ENCODE peak calls at places on chromosomes 11 and 22, in eight cellular contexts. One of them, this sample, is unnamed.
A peak's percentile ranks its signal among the peaks of the same experiment; 100 is the strongest.

GRCh38 chr11:117188620-117189081 is 10.1 kb downstream of the SIDT2 start:
- DNase-seq in AG04450: no peak
- DNase-seq in smooth muscle cell of the brain vasculature: no peak
- DNase-seq in B cell: no peak
- DNase-seq in putamen: no peak
- DNase-seq in NCI-H1930: no peak
- DNase-seq in aorta: peak; percentile 77
- DNase-seq in nephron progenitor cell: no peak
- DNase-seq in this sample: no peak

GRCh38 chr11:12643029-12643428 is 31.2 kb upstream of the TEAD1 start:
- DNase-seq in AG04450: no peak
- DNase-seq in NCI-H1930: no peak
- DNase-seq in putamen: no peak
- DNase-seq in smooth muscle cell of the brain vasculature: no peak
- DNase-seq in nephron progenitor cell: no peak
- DNase-seq in aorta: no peak
- DNase-seq in B cell: no peak
- DNase-seq in this sample: no peak

GRCh38 chr11:120707098-120707497 is 195.6 kb downstream of the GRIK4 start:
- DNase-seq in nephron progenitor cell: no peak
- DNase-seq in AG04450: no peak
- DNase-seq in smooth muscle cell of the brain vasculature: no peak
- DNase-seq in B cell: no peak
- DNase-seq in NCI-H1930: no peak
- DNase-seq in putamen: no peak
- DNase-seq in aorta: no peak
- DNase-seq in this sample: no peak

GRCh38 chr11:119828819-119829218 is 99.8 kb upstream of the NECTIN1 start:
- DNase-seq in NCI-H1930: no peak
- DNase-seq in putamen: no peak
- DNase-seq in nephron progenitor cell: no peak
- DNase-seq in aorta: no peak
- DNase-seq in AG04450: no peak
- DNase-seq in B cell: no peak
- DNase-seq in smooth muscle cell of the brain vasculature: no peak
- DNase-seq in this sample: peak; percentile 5

GRCh38 chr11:43614214-43614613 is 66.3 kb upstream of the HSD17B12 start:
- DNase-seq in nephron progenitor cell: no peak
- DNase-seq in B cell: no peak
- DNase-seq in smooth muscle cell of the brain vasculature: no peak
- DNase-seq in putamen: no peak
- DNase-seq in AG04450: no peak
- DNase-seq in NCI-H1930: no peak
- DNase-seq in aorta: no peak
- DNase-seq in this sample: no peak

GRCh38 chr11:11578542-11578941 is 43.3 kb downstream of the GALNT18 start:
- DNase-seq in smooth muscle cell of the brain vasculature: no peak
- DNase-seq in nephron progenitor cell: no peak
- DNase-seq in B cell: no peak
- DNase-seq in AG04450: no peak
- DNase-seq in aorta: no peak
- DNase-seq in putamen: no peak
- DNase-seq in NCI-H1930: no peak
- DNase-seq in this sample: no peak

GRCh38 chr22:50586416-50586815 is 3.8 kb upstream of the CHKB start:
- DNase-seq in smooth muscle cell of the brain vasculature: no peak
- DNase-seq in putamen: no peak
- DNase-seq in AG04450: no peak
- DNase-seq in NCI-H1930: no peak
- DNase-seq in B cell: no peak
- DNase-seq in nephron progenitor cell: no peak
- DNase-seq in aorta: peak; percentile 54
- DNase-seq in this sample: no peak

GRCh38 chr11:94706211-94706610 is 61.9 kb upstream of the AMOTL1 start:
- DNase-seq in NCI-H1930: no peak
- DNase-seq in B cell: no peak
- DNase-seq in aorta: no peak
- DNase-seq in nephron progenitor cell: no peak
- DNase-seq in AG04450: no peak
- DNase-seq in putamen: no peak
- DNase-seq in smooth muscle cell of the brain vasculature: no peak
- DNase-seq in this sample: no peak